ENCODE peak calls at places on chromosomes 1 and 21, in ten cellular contexts. G is suprapubic skin; J is CD8-positive, alpha-beta T cell; Y is NB4; A is choroid plexus epithelial cell; H is fibroblast of mammary gland; N is keratinocyte; C is heart left ventricle; S is AG04450; F is tibial artery. L is an unnamed sample.

GRCh38 chr1:97340951-97341350 is 579.9 kb downstream of the DPYD start:
- DNase-seq in G (no peak), J (no peak), Y (no peak), A (peak), H (peak), N (no peak), C (no peak), S (no peak), F (no peak), L (peak)

GRCh38 chr1:38046333-38046883 is at the start of gene POU3F1:
- DNase-seq in G (no peak), J (no peak), Y (no peak), A (no peak), H (no peak), N (no peak), C (no peak), S (no peak), F (no peak), L (no peak)

GRCh38 chr21:42676799-42677198 is 23.4 kb downstream of the PDE9A start:
- DNase-seq in G (no peak), J (no peak), Y (no peak), A (no peak), H (no peak), N (no peak), C (no peak), S (no peak), F (no peak), L (no peak)

GRCh38 chr1:54968581-54968980 is 11.8 kb upstream of the TMEM61 start:
- DNase-seq in G (no peak), J (no peak), Y (no peak), A (no peak), H (peak), N (no peak), C (no peak), S (no peak), F (no peak), L (no peak)

GRCh38 chr1:46333300-46334029 is 7.1 kb upstream of the NSUN4 start:
- DNase-seq in G (no peak), J (no peak), Y (peak), A (peak), H (peak), N (no peak), C (no peak), S (no peak), F (no peak), L (no peak)

GRCh38 chr1:32334864-32335618 is 992 bp downstream of the MARCKSL1 start:
- DNase-seq in G (no peak), J (peak), Y (peak), A (no peak), H (no peak), N (no peak), C (no peak), S (no peak), F (no peak), L (no peak)

GRCh38 chr1:206686486-206687249 is 2.0 kb downstream of the MAPKAPK2 start:
- DNase-seq in G (no peak), J (no peak), Y (peak), A (no peak), H (no peak), N (no peak), C (no peak), S (no peak), F (no peak), L (no peak)

GRCh38 chr1:175155936-175156335 is 36.6 kb downstream of the KIAA0040 start:
- DNase-seq in G (no peak), J (no peak), Y (no peak), A (no peak), H (no peak), N (no peak), C (no peak), S (no peak), F (no peak), L (no peak)

GRCh38 chr21:28776251-28776650 is 216.4 kb downstream of the LTN1 start:
- DNase-seq in G (no peak), J (no peak), Y (peak), A (peak), H (peak), N (no peak), C (no peak), S (peak), F (no peak), L (no peak)

GRCh38 chr1:101291562-101292035 is 54.8 kb downstream of the S1PR1 start:
- DNase-seq in G (no peak), J (no peak), Y (peak), A (peak), H (peak), N (no peak), C (no peak), S (peak), F (peak), L (peak)

GRCh38 chr21:33443174-33443573 is 36.6 kb downstream of the TMEM50B start:
- DNase-seq in G (no peak), J (no peak), Y (no peak), A (no peak), H (no peak), N (no peak), C (no peak), S (no peak), F (no peak), L (no peak)

GRCh38 chr1:118963456-118964430 is 24.4 kb downstream of the TBX15 start:
- DNase-seq in G (no peak), J (no peak), Y (peak), A (peak), H (peak), N (no peak), C (no peak), S (no peak), F (peak), L (peak)

GRCh38 chr1:172973424-172973823 is 77.3 kb downstream of the TNFSF18 start:
- DNase-seq in G (no peak), J (no peak), Y (no peak), A (no peak), H (no peak), N (peak), C (no peak), S (no peak), F (no peak), L (no peak)

GRCh38 chr1:30696831-30697230 is 26.6 kb downstream of the MATN1 start:
- DNase-seq in G (no peak), J (no peak), Y (no peak), A (no peak), H (no peak), N (no peak), C (peak), S (no peak), F (no peak), L (no peak)

GRCh38 chr1:59162665-59163064 is 134.2 kb upstream of the FGGY start:
- DNase-seq in G (no peak), J (no peak), Y (no peak), A (no peak), H (no peak), N (no peak), C (no peak), S (no peak), F (no peak), L (no peak)

GRCh38 chr1:70353641-70354331 is 736 bp downstream of the ANKRD13C start:
- DNase-seq in G (peak), J (peak), Y (peak), A (peak), H (peak), N (no peak), C (no peak), S (peak), F (no peak), L (no peak)

GRCh38 chr1:217747156-217747769 is 116.1 kb downstream of the SPATA17 start:
- DNase-seq in G (no peak), J (no peak), Y (peak), A (peak), H (peak), N (peak), C (no peak), S (peak), F (no peak), L (no peak)

GRCh38 chr1:41239988-41240610 is 2.0 kb downstream of the SCMH1 start:
- DNase-seq in G (no peak), J (no peak), Y (peak), A (peak), H (peak), N (no peak), C (no peak), S (no peak), F (no peak), L (peak)

GRCh38 chr1:41537788-41538351 is 53.4 kb upstream of the EDN2 start:
- DNase-seq in G (peak), J (no peak), Y (no peak), A (peak), H (peak), N (no peak), C (peak), S (peak), F (peak), L (peak)

GRCh38 chr1:225617479-225617878 is 35.4 kb downstream of the ENAH start:
- DNase-seq in G (no peak), J (no peak), Y (no peak), A (peak), H (peak), N (no peak), C (no peak), S (no peak), F (no peak), L (no peak)

GRCh38 chr21:40129809-40130208 is 262.6 kb downstream of the PCP4 start:
- DNase-seq in G (no peak), J (no peak), Y (no peak), A (no peak), H (no peak), N (no peak), C (no peak), S (no peak), F (no peak), L (no peak)

GRCh38 chr1:114510235-114511047 is 562 bp downstream of the TRIM33 start:
- DNase-seq in G (peak), J (peak), Y (peak), A (peak), H (peak), N (no peak), C (peak), S (no peak), F (peak), L (no peak)

GRCh38 chr1:172654535-172654934 is 4.4 kb upstream of the FASLG start:
- DNase-seq in G (no peak), J (no peak), Y (no peak), A (peak), H (peak), N (no peak), C (no peak), S (peak), F (no peak), L (no peak)

GRCh38 chr21:23160914-23161313 is 2162.7 kb downstream of the NCAM2 start:
- DNase-seq in G (no peak), J (no peak), Y (no peak), A (peak), H (no peak), N (no peak), C (no peak), S (no peak), F (no peak), L (no peak)
- TF ChIP-seq CTCF in G (no peak), J (no peak), Y (peak), A (peak), H (no peak), N (no peak), C (no peak), S (no peak), F (no peak), L (no peak)

DNA sequence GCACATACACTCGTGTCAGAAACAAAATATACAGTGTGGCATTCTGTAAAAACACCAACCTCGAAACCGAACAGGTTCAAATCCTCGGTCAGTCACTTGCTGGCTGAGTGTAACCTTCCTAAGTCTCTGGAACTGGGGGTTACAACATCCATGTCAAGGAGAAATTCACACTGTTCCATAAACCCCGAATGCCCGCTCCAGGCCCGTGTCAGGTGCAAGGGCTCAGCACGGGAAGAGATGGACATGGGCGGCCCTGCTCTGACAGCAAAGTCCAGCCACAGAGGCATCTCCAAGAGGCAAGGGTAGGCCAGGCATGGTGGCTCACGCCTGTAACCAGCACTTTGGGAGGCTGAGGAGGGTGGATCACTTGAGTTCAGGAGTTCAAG is 79.5 kb downstream of the SLC66A1 start:
- DNase-seq in G (no peak), J (no peak), Y (no peak), A (no peak), H (no peak), N (no peak), C (no peak), S (no peak), F (no peak), L (no peak)
- TF ChIP-seq CTCF in G (no peak), J (peak), Y (no peak), A (no peak), H (no peak), N (no peak), C (no peak), S (no peak), F (no peak), L (no peak)

GRCh38 chr21:43948740-43949498 is 63.2 kb upstream of the TRAPPC10 start:
- DNase-seq in G (no peak), J (no peak), Y (no peak), A (no peak), H (no peak), N (no peak), C (no peak), S (no peak), F (no peak), L (no peak)
- TF ChIP-seq CTCF in G (no peak), J (no peak), Y (no peak), A (no peak), H (no peak), N (no peak), C (no peak), S (no peak), F (no peak), L (no peak)

GRCh38 chr1:18515120-18515667 is 34.5 kb downstream of the KLHDC7A start:
- DNase-seq in G (no peak), J (no peak), Y (no peak), A (no peak), H (no peak), N (no peak), C (no peak), S (no peak), F (no peak), L (no peak)

GRCh38 chr1:18508084-18508483 is 27.4 kb downstream of the KLHDC7A start:
- DNase-seq in G (no peak), J (no peak), Y (no peak), A (no peak), H (no peak), N (no peak), C (no peak), S (no peak), F (no peak), L (no peak)

GRCh38 chr1:18513995-18514394 is 33.3 kb downstream of the KLHDC7A start:
- DNase-seq in G (no peak), J (no peak), Y (no peak), A (no peak), H (no peak), N (no peak), C (no peak), S (no peak), F (no peak), L (no peak)

GRCh38 chr1:18512883-18513282 is 32.2 kb downstream of the KLHDC7A start:
- DNase-seq in G (no peak), J (no peak), Y (no peak), A (no peak), H (no peak), N (no peak), C (no peak), S (no peak), F (no peak), L (no peak)

DNA sequence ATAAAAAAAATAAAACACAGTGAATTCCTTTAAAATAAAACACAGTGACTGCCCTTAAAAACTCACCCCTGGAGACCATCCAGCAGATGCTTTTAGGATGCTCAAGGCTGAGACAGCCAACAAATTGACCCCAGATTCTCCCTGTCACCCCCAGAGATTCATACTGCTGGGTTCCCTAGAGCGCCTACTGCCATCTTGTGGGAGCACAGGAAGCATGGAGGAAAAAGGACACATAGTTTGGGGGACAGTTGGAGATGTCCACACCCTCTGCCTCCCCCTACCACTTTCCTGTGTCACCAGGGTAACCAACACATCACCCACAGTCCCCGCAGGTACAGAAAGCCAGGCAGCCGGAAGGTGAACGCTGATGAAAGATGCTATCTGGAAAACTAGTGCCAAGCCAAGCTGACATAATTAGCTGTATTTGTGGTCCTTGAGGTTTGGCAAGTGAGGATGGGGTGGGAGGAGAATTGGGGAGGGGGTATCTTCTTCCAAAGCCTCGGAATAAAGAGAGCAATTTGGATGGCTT is 30.8 kb downstream of the KLHDC7A start:
- DNase-seq in G (no peak), J (no peak), Y (no peak), A (no peak), H (no peak), N (no peak), C (no peak), S (no peak), F (no peak), L (no peak)
- TF ChIP-seq CTCF in G (no peak), J (no peak), Y (no peak), A (no peak), H (no peak), N (no peak), C (no peak), S (no peak), F (no peak), L (no peak)

GRCh38 chr1:13539683-13540082 is 25.9 kb upstream of the LRRC38 start:
- DNase-seq in G (no peak), J (no peak), Y (no peak), A (no peak), H (no peak), N (no peak), C (no peak), S (no peak), F (no peak), L (no peak)
- TF ChIP-seq CTCF in G (no peak), J (no peak), Y (no peak), A (no peak), H (no peak), N (no peak), C (no peak), S (no peak), F (no peak), L (no peak)

DNA sequence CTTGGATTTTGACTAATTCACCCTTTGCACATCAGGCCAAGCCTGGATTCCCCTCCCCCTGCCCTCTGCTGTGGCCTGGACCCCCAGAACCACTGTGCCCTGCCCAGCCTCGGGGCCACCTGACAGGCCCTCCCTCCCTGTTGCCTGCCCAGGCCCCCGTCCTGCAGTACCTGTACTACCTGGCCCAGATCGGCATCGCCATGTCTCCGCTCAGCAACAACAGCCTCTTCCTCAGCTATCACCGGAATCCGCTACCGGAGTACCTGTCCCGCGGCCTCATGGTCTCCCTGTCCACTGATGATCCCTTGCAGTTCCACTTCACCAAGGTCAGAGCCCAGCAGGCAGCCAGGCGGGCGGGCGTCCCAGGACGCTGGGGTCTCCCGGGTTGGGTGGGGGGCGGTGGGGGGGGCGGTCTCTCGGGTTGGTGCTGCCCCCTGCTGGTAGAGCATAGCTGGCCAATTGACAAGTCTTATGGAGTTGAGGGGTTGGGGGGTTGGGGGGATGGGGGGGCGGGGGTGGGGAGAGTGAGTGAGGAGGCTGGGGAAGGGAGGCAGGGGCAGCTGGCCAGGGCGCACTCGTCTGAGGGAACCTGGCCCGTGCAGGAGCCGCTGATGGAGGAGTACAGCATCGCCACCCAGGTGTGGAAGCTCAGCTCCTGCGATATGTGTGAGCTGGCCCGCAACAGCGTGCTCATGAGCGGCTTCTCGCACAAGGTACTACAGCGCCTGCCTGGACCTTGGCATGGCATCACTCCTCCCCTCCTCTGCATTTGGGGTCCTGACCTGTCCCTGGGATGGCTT is 10.6 kb downstream of the AMPD2 start:
- DNase-seq in G (no peak), J (peak), Y (no peak), A (no peak), H (no peak), N (no peak), C (no peak), S (no peak), F (no peak), L (no peak)
- TF ChIP-seq CTCF in G (no peak), J (peak), Y (no peak), A (peak), H (peak), N (no peak), C (peak), S (peak), F (peak), L (peak)